ENCODE peak calls at places on chromosomes 4 and X, in five cellular contexts. O is activated T-cell treated with anti-CD3 and anti-CD28 coated beads, Interleukin-2, amount 50 U/mL, for 48 hours; M is GM10248; N is ELR; I is NCI-H460. E is an unnamed sample.

GRCh38 chr4:1321946-1322650 is 24.9 kb upstream of the UVSSA start:
- DNase-seq in M (no peak), N (no peak), I (no peak), O (no peak), E (no peak)

GRCh38 chr4:107548211-107548905 is 171.7 kb downstream of the PAPSS1 start:
- DNase-seq in I (no peak), M (no peak), N (peak; percentile 16), O (no peak), E (no peak)

GRCh38 chrX:150038977-150039599 is 100.8 kb upstream of the EOLA2 start:
- DNase-seq in M (no peak), I (peak; percentile 39), N (peak; percentile 63), O (no peak), E (no peak)

GRCh38 chrX:117788339-117788738 is 328.3 kb downstream of the KLHL13 start:
- DNase-seq in M (no peak), N (no peak), O (no peak), I (no peak), E (no peak)

GRCh38 chr4:166324321-166324720 is 451.3 kb downstream of the TLL1 start:
- DNase-seq in O (no peak), I (peak; percentile 12), N (peak; percentile 43), M (no peak), E (no peak)

GRCh38 chrX:14673764-14674163 is 144.4 kb downstream of the GLRA2 start:
- DNase-seq in M (peak; percentile 34), O (peak; percentile 18), N (peak; percentile 92), I (peak; percentile 87), E (no peak)

GRCh38 chr4:111494971-111495370 is 650.3 kb upstream of the FAM241A start:
- DNase-seq in N (no peak), I (no peak), O (no peak), M (no peak), E (no peak)

GRCh38 chr4:135598151-135598550 is 1396.6 kb upstream of the PABPC4L start:
- DNase-seq in O (no peak), I (no peak), M (no peak), N (no peak), E (no peak)

GRCh38 chrX:69268637-69269036 is 103.4 kb upstream of the PJA1 start:
- DNase-seq in M (no peak), I (no peak), N (no peak), O (no peak), E (no peak)